ENCODE peak calls at places on chromosomes 13 and 19, in ten cellular contexts. B is neural crest cell; W is activated CD8-positive, alpha-beta T cell treated with anti-CD3 and anti-CD28 coated beads for 36 hours; D is tibial artery; H is HFFc6; J is left ventricle myocardium inferior; X is progenitor cell of endocrine pancreas; Q is A549; F is mesothelial cell of epicardium; A is fibroblast of pulmonary artery. U is an unnamed sample.

GRCh38 chr19:14516746-14517438 is 1.3 kb downstream of the DNAJB1 start:
- DNase-seq in X (no peak), B (no peak), W (peak), H (no peak), F (no peak), J (no peak), A (no peak), D (no peak), Q (no peak), U (no peak)

GRCh38 chr19:1655131-1655981 is 2.9 kb upstream of the TCF3 start:
- DNase-seq in D (no peak), F (no peak), H (no peak), X (no peak), W (no peak), A (no peak), Q (no peak), B (no peak), J (no peak), U (peak)

GRCh38 chr13:97423300-97424045 is 10.5 kb upstream of the RAP2A start:
- DNase-seq in J (no peak), D (no peak), Q (no peak), B (no peak), A (peak), F (no peak), H (no peak), X (no peak), W (no peak), U (no peak)

GRCh38 chr13:90352763-90353162 is 994.7 kb upstream of the MIR17HG start:
- DNase-seq in A (no peak), X (no peak), H (no peak), J (no peak), D (no peak), F (no peak), B (no peak), W (no peak), Q (no peak), U (no peak)

GRCh38 chr13:30870049-30870884 is 35.8 kb upstream of the MEDAG start:
- DNase-seq in W (peak), X (no peak), Q (no peak), F (no peak), H (peak), A (peak), D (peak), B (no peak), J (peak), U (no peak)

GRCh38 chr19:10872551-10873107 is 1.3 kb downstream of the CARM1 start:
- DNase-seq in H (no peak), A (peak), F (no peak), X (no peak), J (no peak), D (no peak), W (peak), Q (no peak), B (no peak), U (no peak)

GRCh38 chr13:113969973-113970611 is 3.8 kb downstream of the C13orf46 start:
- DNase-seq in Q (no peak), W (no peak), A (no peak), B (no peak), J (peak), D (no peak), X (no peak), F (no peak), H (no peak), U (peak)

GRCh38 chr13:50299546-50300249 is 284.5 kb downstream of the KCNRG start:
- DNase-seq in D (no peak), B (no peak), W (no peak), J (no peak), A (no peak), X (no peak), Q (no peak), F (no peak), H (no peak), U (no peak)

GRCh38 chr13:78476910-78477309 is 126.4 kb downstream of the POU4F1 start:
- DNase-seq in A (no peak), H (no peak), B (no peak), X (no peak), J (no peak), D (no peak), Q (no peak), W (no peak), F (no peak), U (no peak)

GRCh38 chr19:814108-815078 is 7.4 kb downstream of the PLPPR3 start:
- DNase-seq in H (no peak), D (no peak), F (no peak), X (no peak), A (no peak), B (peak), W (peak), J (no peak), Q (no peak), U (no peak)

GRCh38 chr19:18155095-18156087 is 2.4 kb downstream of the PIK3R2 start:
- DNase-seq in J (no peak), B (no peak), X (no peak), H (no peak), F (no peak), Q (no peak), W (no peak), A (no peak), D (no peak), U (no peak)

GRCh38 chr13:87280139-87280538 is 391.0 kb upstream of the SLITRK5 start:
- DNase-seq in D (no peak), Q (no peak), B (no peak), X (no peak), F (no peak), W (no peak), A (no peak), H (no peak), J (no peak), U (no peak)

GRCh38 chr13:65497265-65497664 is 1732.9 kb downstream of the PCDH9 start:
- DNase-seq in B (no peak), Q (no peak), D (no peak), J (no peak), H (peak), X (no peak), A (peak), F (no peak), W (no peak), U (no peak)

GRCh38 chr13:88840085-88840484 is 1168.9 kb downstream of the SLITRK5 start:
- DNase-seq in J (no peak), W (no peak), Q (no peak), F (no peak), H (no peak), A (no peak), X (no peak), B (no peak), D (no peak), U (no peak)

GRCh38 chr13:98540476-98540875 is 36.4 kb downstream of the STK24 start:
- DNase-seq in W (no peak), H (peak), D (no peak), B (no peak), Q (no peak), F (no peak), A (no peak), J (no peak), X (no peak), U (no peak)

DNA sequence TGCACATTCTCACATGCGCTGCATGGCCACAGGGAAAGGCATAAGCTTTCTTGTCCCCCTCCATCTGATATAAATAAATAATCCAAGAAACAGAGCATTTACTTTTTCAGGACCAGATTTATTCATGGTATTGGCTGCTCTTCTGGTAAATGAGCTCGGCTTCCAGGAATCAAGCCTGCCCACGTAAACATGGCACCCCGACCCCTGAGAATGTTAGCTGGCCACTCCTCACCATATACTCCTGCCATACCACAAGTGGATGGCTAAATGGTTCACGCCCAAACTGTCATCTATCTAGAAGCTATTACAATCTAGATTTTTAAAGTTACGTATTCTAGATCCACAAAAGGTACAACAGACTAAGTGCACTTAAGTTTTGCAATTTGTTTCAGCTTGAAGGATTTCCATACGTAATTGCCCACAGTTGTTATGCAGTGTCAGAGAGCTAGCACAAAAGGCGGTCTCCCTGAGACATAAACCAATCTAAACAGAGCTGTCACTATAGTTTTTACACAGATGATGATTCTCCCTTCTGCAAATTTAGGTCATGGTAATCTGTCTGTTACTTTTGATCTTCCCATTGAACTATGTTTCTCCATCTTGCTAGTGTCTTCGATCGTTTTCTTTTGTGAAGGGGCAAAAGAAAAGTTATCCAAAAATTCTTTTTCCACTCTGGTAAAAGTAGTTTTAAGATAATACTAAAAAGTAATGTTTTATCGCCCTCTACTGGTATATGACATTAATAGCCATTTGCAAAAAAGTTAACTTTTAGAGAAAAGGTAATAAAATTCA is 16.2 kb upstream of the FOXO1 start:
- DNase-seq in B (no peak), W (no peak), Q (no peak), J (no peak), H (peak), F (no peak), D (no peak), X (no peak), A (no peak), U (no peak)
- TF ChIP-seq CTCF in B (peak), W (peak), Q (peak), J (peak), H (peak), F (peak), D (peak), X (peak), A (peak), U (peak)

GRCh38 chr13:76020421-76020955 is 384.4 kb downstream of the LMO7 start:
- DNase-seq in Q (no peak), A (no peak), W (no peak), J (no peak), F (no peak), X (no peak), D (no peak), B (no peak), H (no peak), U (no peak)

GRCh38 chr13:76017861-76018556 is 381.9 kb downstream of the LMO7 start:
- DNase-seq in D (no peak), X (no peak), F (no peak), A (no peak), H (no peak), W (no peak), B (no peak), J (no peak), Q (no peak), U (no peak)

GRCh38 chr13:76014618-76015315 is 378.6 kb downstream of the LMO7 start:
- DNase-seq in A (peak), X (no peak), Q (no peak), H (no peak), D (no peak), F (no peak), B (no peak), W (no peak), J (no peak), U (no peak)

GRCh38 chr13:76019421-76020044 is 383.4 kb downstream of the LMO7 start:
- DNase-seq in Q (no peak), A (no peak), H (peak), F (no peak), X (peak), J (peak), W (no peak), D (no peak), B (peak), U (peak)

DNA sequence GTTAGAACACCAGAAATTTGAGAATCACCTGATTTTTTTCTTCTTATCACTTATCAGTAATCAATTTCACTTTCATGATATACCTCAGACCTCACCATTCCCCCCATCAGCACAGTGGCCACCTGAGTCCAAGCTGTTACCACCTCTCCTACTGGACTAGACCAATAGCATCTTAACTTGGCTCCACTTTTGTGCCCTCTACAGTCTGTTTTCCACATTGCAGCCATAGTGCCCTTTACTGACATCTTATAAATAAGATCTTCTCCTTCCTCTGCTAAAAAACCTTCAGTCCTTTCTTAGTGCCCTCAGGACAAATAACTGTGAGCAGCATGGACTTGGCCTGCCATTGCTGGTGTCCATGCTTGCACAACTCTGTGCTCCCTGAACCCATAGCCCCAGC is 380.7 kb downstream of the LMO7 start:
- DNase-seq in Q (no peak), A (peak), B (no peak), X (no peak), H (no peak), F (no peak), J (no peak), D (no peak), W (peak), U (no peak)
- TF ChIP-seq CTCF in Q (peak), A (peak), B (peak), X (peak), H (peak), F (no peak), J (peak), D (no peak), W (peak), U (peak)

GRCh38 chr13:29707876-29708543 is 112.5 kb upstream of the SLC7A1 start:
- DNase-seq in A (peak), X (no peak), B (no peak), H (peak), W (peak), Q (peak), J (no peak), F (no peak), D (no peak), U (no peak)
- TF ChIP-seq CTCF in A (peak), X (peak), B (peak), H (peak), W (peak), Q (peak), J (peak), F (no peak), D (peak), U (no peak)

DNA sequence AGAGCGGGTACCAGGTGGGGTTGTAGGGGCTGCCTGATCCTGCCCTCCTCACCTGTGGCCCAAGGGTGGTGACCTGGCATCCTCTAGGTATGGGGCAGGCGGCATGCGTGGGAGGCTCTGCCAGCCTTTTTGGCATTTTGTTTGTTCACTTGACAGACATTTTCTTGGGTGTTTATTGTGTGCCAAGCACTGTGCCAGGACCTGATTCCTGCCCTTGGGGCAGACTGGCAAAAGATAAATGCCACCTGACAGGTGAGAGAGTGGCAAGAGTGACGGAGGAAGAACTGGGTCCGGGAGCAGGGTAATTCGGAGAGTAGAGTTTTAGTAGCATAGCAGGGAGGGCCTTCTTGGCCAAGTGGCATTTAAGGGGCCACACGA is 6.0 kb downstream of the RAB11B start:
- DNase-seq in D (no peak), B (no peak), F (no peak), A (no peak), X (no peak), J (no peak), H (no peak), Q (no peak), W (no peak), U (no peak)
- TF ChIP-seq CTCF in D (no peak), B (no peak), F (no peak), A (no peak), X (no peak), J (no peak), H (no peak), Q (no peak), W (no peak), U (no peak)

GRCh38 chr19:49451430-49452181 is at the start of gene PIH1D1:
- DNase-seq in H (peak), W (peak), B (peak), J (peak), D (peak), A (peak), F (peak), Q (peak), X (peak), U (peak)
- TF ChIP-seq CTCF in H (no peak), W (no peak), B (peak), J (peak), D (no peak), A (peak), F (no peak), Q (no peak), X (peak), U (no peak)

DNA sequence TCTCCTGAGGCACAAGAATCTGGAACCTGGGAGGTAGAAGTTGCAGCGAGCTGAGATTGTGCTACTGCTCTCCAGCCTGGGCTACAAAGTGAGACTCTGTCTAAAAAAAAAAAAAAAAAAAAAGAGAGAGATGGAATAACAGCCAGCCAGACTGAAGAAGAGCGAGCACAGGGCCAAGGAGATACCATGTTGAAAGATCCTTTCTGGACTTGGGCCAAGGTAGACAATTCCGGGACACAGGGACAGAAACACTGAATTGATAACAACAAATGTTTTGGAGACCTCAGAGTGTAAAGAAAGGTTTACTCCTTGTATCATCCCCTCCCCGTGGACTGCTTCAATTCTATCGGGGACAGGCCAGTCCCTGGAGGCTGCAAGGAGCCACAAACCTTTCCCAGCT is 4.6 kb downstream of the LPAR2 start:
- DNase-seq in A (no peak), B (no peak), X (no peak), J (no peak), F (no peak), Q (no peak), D (no peak), W (no peak), H (no peak), U (no peak)
- TF ChIP-seq CTCF in A (no peak), B (no peak), X (no peak), J (no peak), F (no peak), Q (no peak), D (no peak), W (no peak), H (no peak), U (no peak)

DNA sequence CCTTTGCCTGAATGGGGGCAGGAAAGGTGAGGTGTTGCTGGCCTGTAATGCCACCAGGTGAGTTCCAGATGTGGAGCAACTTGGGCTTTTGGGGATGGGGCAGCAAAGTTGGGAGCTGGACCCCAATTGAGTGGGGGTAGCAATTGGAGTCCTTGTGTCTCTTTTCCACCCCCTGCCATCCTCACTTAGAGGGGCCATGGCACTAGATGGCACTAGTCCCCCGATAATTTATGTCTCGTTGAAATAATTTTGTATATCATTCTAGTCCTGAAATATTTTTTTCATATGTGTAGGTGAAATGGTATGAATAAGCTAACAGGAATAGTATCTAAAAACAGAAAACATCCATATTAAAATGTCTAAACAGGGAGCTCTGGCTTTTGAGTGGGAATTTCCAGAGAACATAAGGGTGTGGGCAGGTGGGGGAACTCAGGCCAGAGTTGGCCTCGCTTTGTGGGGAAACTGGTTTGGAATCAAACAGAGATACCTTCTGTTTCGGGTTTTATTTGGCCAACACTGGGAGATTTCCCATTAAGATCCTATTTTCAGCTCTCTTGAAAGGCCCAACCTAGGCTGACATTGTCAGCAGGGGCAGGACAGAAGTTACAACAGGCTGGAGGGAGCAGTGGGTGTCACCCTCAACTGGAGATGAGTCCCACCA is 3.4 kb downstream of the ZNF576 start:
- DNase-seq in B (no peak), H (no peak), F (no peak), Q (no peak), A (no peak), J (no peak), X (no peak), W (no peak), D (no peak), U (no peak)
- TF ChIP-seq CTCF in B (no peak), H (peak), F (no peak), Q (no peak), A (no peak), J (no peak), X (no peak), W (no peak), D (no peak), U (no peak)